ENCODE peak calls at places on chromosomes 6 and 20, in five cellular contexts. D is colonic mucosa, O is fibroblast of lung, F is upper lobe of right lung, V is testis. U is an unnamed sample.

GRCh38 chr6:84048588-84048987 is 15.0 kb downstream of the MRAP2 start:
- DNase-seq in F (no peak), D (no peak), O (no peak), V (no peak), U (no peak)

GRCh38 chr6:155782320-155782730 is 326.7 kb upstream of the NOX3 start:
- DNase-seq in O (peak), D (peak), F (no peak), V (no peak), U (no peak)

GRCh38 chr20:24651171-24651972 is 181.9 kb downstream of the SYNDIG1 start:
- DNase-seq in V (no peak), D (no peak), O (peak), F (no peak), U (no peak)

GRCh38 chr6:137729866-137730629 is 137.0 kb upstream of the TNFAIP3 start:
- DNase-seq in F (no peak), V (no peak), O (no peak), D (no peak), U (no peak)

GRCh38 chr20:57503035-57503658 is 21.8 kb downstream of the CTCFL start:
- DNase-seq in D (no peak), O (no peak), F (no peak), V (no peak), U (no peak)

GRCh38 chr20:32359633-32360332 is 1.7 kb downstream of the ASXL1 start:
- DNase-seq in D (peak), O (peak), F (no peak), V (no peak), U (no peak)

GRCh38 chr6:150027806-150028565 is 2.7 kb upstream of the RAET1L start:
- DNase-seq in V (no peak), D (no peak), O (no peak), F (no peak), U (no peak)

GRCh38 chr6:136226674-136227377 is 23.3 kb downstream of the MTFR2 start:
- DNase-seq in D (no peak), V (no peak), F (no peak), O (no peak), U (no peak)

GRCh38 chr20:62666736-62667529 is 24.6 kb downstream of the SLCO4A1 start:
- DNase-seq in V (peak), O (no peak), D (peak), F (no peak), U (no peak)

GRCh38 chr6:8731874-8732273 is 296.5 kb upstream of the SLC35B3 start:
- DNase-seq in V (no peak), D (no peak), O (no peak), F (no peak), U (no peak)

GRCh38 chr6:98295776-98296175 is 538.6 kb upstream of the POU3F2 start:
- DNase-seq in O (no peak), D (no peak), F (no peak), V (no peak), U (no peak)

GRCh38 chr6:111781055-111781708 is 92.1 kb downstream of the FYN start:
- DNase-seq in V (no peak), D (no peak), F (no peak), O (peak), U (no peak)

GRCh38 chr6:170177383-170178265 is 113.3 kb downstream of the DLL1 start:
- DNase-seq in V (no peak), D (peak), O (no peak), F (no peak), U (no peak)

GRCh38 chr6:31158863-31159855 is 770 bp downstream of the TCF19 start:
- DNase-seq in V (no peak), O (peak), F (no peak), D (peak), U (no peak)

GRCh38 chr20:47532002-47532401 is 30.3 kb downstream of the NCOA3 start:
- DNase-seq in O (no peak), D (no peak), F (no peak), V (no peak), U (no peak)

GRCh38 chr20:45406260-45407066 is 1.6 kb upstream of the DBNDD2 start:
- DNase-seq in D (peak), V (peak), F (peak), O (no peak), U (peak)

GRCh38 chr6:74277749-74278148 is 581.7 kb downstream of the CD109 start:
- DNase-seq in F (no peak), O (peak), D (no peak), V (no peak), U (no peak)

GRCh38 chr20:4062721-4063606 is 47.6 kb upstream of the RNF24 start:
- DNase-seq in O (peak), V (no peak), F (no peak), D (no peak), U (no peak)

GRCh38 chr6:89828988-89829590 is 591 bp upstream of the CASP8AP2 start:
- DNase-seq in V (no peak), F (no peak), O (no peak), D (peak), U (peak)

GRCh38 chr6:11971154-11971553 is 41.0 kb upstream of the HIVEP1 start:
- DNase-seq in F (no peak), D (no peak), V (no peak), O (peak), U (no peak)

GRCh38 chr6:133724726-133725125 is 164.2 kb upstream of the TCF21 start:
- DNase-seq in F (no peak), V (no peak), O (no peak), D (no peak), U (no peak)

GRCh38 chr6:168156742-168157265 is 77.8 kb upstream of the FRMD1 start:
- DNase-seq in O (no peak), F (no peak), V (no peak), D (peak), U (no peak)

GRCh38 chr20:18176318-18176785 is 38.7 kb downstream of the KAT14 start:
- DNase-seq in F (no peak), O (peak), V (no peak), D (no peak), U (peak)

GRCh38 chr6:37676071-37676470 is 21.6 kb downstream of the MDGA1 start:
- DNase-seq in O (no peak), F (no peak), V (no peak), D (no peak), U (no peak)

GRCh38 chr20:51434556-51435256 is 107.8 kb downstream of the NFATC2 start:
- DNase-seq in F (no peak), V (no peak), O (peak), D (no peak), U (no peak)

GRCh38 chr20:44694159-44694558 is 21.0 kb upstream of the CCN5 start:
- DNase-seq in O (no peak), F (no peak), D (no peak), V (no peak), U (no peak)

GRCh38 chr6:15430181-15430580 is 184.3 kb downstream of the JARID2 start:
- DNase-seq in O (peak), F (no peak), V (no peak), D (no peak), U (no peak)
- H3K27ac ChIP-seq in O (no peak), F (no peak), V (no peak), D (no peak), U (peak)

DNA sequence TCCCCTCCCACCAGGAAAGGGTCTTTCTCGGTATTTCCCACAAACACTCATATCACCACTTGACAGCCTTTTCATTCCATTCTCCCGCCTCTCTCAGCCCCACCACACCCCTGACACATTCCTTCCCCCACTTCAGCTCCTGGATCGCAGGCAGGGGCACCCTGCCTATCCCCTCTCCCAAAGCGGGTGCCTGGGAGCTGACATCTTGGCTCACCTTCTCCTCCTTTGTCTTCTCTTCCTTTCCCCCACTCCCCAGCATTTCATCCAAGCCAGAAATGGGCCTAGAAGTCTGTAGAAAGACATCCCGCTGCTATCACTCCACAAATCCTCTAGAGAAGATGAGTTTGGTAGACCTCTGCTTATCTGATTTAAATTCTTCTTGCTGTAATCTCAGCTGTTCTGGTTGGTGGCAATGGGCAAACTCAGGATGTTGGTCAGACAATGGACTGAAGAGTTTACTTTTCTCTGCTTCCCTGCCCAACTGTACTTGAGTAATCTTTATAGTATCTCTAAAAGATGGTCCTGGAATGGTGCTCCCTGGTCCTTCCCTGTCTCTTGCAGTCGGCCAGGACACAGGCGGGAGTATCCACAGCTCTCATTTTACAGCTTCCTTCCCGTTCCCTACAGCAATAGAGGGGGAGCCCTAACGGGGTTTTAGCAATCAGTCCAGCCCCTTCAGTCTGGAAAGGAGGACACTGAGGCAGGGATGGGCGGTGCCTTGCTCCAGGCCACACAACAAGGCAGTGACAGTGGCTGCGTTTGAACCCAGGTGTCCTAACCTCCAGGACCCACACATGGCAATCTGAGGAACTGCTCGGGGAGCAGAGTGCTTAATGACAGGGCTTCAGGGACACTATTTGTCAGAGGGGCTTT is 9.8 kb upstream of the VEGFA start:
- DNase-seq in V (no peak), D (no peak), F (no peak), O (no peak), U (no peak)
- H3K27ac ChIP-seq in V (no peak), D (no peak), F (peak), O (no peak), U (no peak)

GRCh38 chr6:72890233-72890632 is 268.4 kb downstream of the KCNQ5 start:
- DNase-seq in F (no peak), O (no peak), V (no peak), D (no peak), U (no peak)
- H3K27ac ChIP-seq in F (no peak), O (no peak), V (no peak), D (no peak), U (no peak)

DNA sequence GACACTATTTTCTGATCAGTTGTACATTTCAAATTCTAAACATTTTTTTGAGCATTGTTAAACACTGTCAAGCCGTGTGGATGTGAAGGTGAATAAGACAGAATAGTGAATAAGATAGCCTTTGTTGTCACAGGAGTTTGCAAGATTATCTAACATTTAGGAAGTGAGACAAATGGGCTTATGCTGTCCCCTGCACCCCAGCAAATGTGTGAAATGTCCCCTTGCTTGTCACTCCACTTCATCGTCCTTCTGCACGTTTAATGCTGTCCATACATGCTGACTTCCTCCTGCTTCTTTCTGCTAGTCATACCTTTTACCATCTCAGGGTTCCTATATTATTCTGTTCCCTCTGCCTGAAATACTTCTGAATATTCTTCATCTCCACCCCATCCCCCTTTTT is 62.6 kb downstream of the CBFA2T2 start:
- DNase-seq in D (no peak), F (no peak), V (no peak), O (no peak), U (no peak)
- H3K27ac ChIP-seq in D (no peak), F (no peak), V (no peak), O (no peak), U (no peak)

GRCh38 chr6:35473075-35473848 is 5.1 kb downstream of the RPL10A start:
- DNase-seq in V (no peak), F (no peak), D (no peak), O (no peak), U (peak)
- H3K27ac ChIP-seq in V (no peak), F (no peak), D (no peak), O (no peak), U (peak)